ENCODE peak calls at places on chromosomes 11 and 22, in six cellular contexts. R is IMR-90; D is M059J; Q is gastrocnemius medialis; M is activated CD4-positive, CD25-positive, alpha-beta regulatory T cell; K is epithelial cell of prostate. U is an unnamed sample.

GRCh38 chr11:64602466-64603070 is 11.5 kb downstream of the SLC22A12 start:
- DNase-seq in M (no peak), D (no peak), Q (no peak), K (no peak), R (no peak), U (no peak)

GRCh38 chr22:30743257-30744020 is 48.8 kb downstream of the OSBP2 start:
- DNase-seq in Q (no peak), K (no peak), R (no peak), D (no peak), M (no peak), U (no peak)

GRCh38 chr11:44326615-44327475 is 16.9 kb upstream of the ALX4 start:
- DNase-seq in K (no peak), M (no peak), Q (no peak), D (no peak), R (no peak), U (no peak)

GRCh38 chr11:77113382-77114088 is 10.9 kb downstream of the OMP start:
- DNase-seq in K (no peak), R (peak), Q (no peak), M (no peak), D (peak), U (no peak)

GRCh38 chr11:33172996-33173395 is 11.7 kb upstream of the CSTF3 start:
- DNase-seq in D (no peak), R (peak), Q (peak), K (no peak), M (no peak), U (no peak)

GRCh38 chr11:72023335-72023734 is 24.6 kb downstream of the IL18BP start:
- DNase-seq in R (no peak), Q (no peak), M (no peak), D (no peak), K (no peak), U (no peak)

GRCh38 chr11:34638897-34639296 is 18.0 kb downstream of the EHF start:
- DNase-seq in D (no peak), R (no peak), Q (no peak), K (no peak), M (no peak), U (no peak)

GRCh38 chr22:46085831-46086576 is 64.3 kb upstream of the PPARA start:
- DNase-seq in K (no peak), M (no peak), R (no peak), Q (peak), D (peak), U (no peak)

GRCh38 chr22:50701428-50702154 is 29.0 kb downstream of the SHANK3 start:
- DNase-seq in D (no peak), Q (no peak), M (no peak), K (no peak), R (no peak), U (no peak)

GRCh38 chr22:45268167-45268957 is 16.4 kb upstream of the UPK3A start:
- DNase-seq in Q (no peak), D (no peak), M (no peak), K (no peak), R (no peak), U (no peak)

GRCh38 chr11:66218026-66218425 is 50.4 kb upstream of the RAB1B start:
- DNase-seq in K (no peak), M (no peak), R (no peak), Q (no peak), D (no peak), U (no peak)

GRCh38 chr11:117856252-117856651 is 20.2 kb downstream of the FXYD6 start:
- DNase-seq in R (no peak), Q (no peak), D (no peak), M (no peak), K (no peak), U (no peak)

GRCh38 chr22:47316020-47316419 is 553.6 kb downstream of the TBC1D22A start:
- DNase-seq in R (no peak), M (no peak), K (no peak), Q (no peak), D (no peak), U (no peak)

U was measured in activated T-cell treated with anti-CD3 and anti-CD28 coated beads, Interleukin-2, amount 50 U/mL, for 24 hours.